ENCODE peak calls at places on chromosomes 12 and 14, in five cellular contexts. J, O, U, Y and D are unnamed samples.

GRCh38 chr14:85601246-85601645 is 71.3 kb downstream of the FLRT2 start:
- DNase-seq in U (no peak), O (no peak), Y (no peak), J (no peak), D (no peak)

GRCh38 chr12:143964-144649 is 69.8 kb downstream of the SLC6A12 start:
- DNase-seq in U (no peak), O (no peak), J (no peak), Y (no peak), D (no peak)

GRCh38 chr12:2750185-2750584 is 44.6 kb upstream of the FKBP4 start:
- DNase-seq in J (no peak), O (no peak), U (no peak), Y (no peak), D (no peak)

GRCh38 chr12:15634010-15634676 is 155.0 kb downstream of the EPS8 start:
- DNase-seq in O (no peak), U (no peak), J (no peak), Y (no peak), D (no peak)

GRCh38 chr14:77053046-77053841 is 24.7 kb upstream of the IRF2BPL start:
- DNase-seq in J (peak), Y (no peak), O (peak), U (no peak), D (peak)

GRCh38 chr12:45168976-45169375 is 46.9 kb upstream of the ANO6 start:
- DNase-seq in O (no peak), U (no peak), Y (no peak), J (no peak), D (no peak)

GRCh38 chr14:34655959-34656358 is 26.0 kb upstream of the SNX6 start:
- DNase-seq in O (no peak), J (no peak), Y (no peak), U (no peak), D (no peak)

GRCh38 chr12:90399317-90399716 is 555.7 kb downstream of the CCER1 start:
- DNase-seq in O (no peak), U (no peak), Y (no peak), J (no peak), D (no peak)

GRCh38 chr14:87252103-87252502 is 740.9 kb downstream of the GALC start:
- DNase-seq in O (no peak), Y (no peak), J (no peak), U (no peak), D (no peak)

GRCh38 chr14:55909879-55910278 is 208.3 kb upstream of the PELI2 start:
- DNase-seq in Y (no peak), J (no peak), O (no peak), U (no peak), D (no peak)

GRCh38 chr12:128792398-128792797 is 31.4 kb downstream of the SLC15A4 start:
- DNase-seq in Y (no peak), O (no peak), U (no peak), J (no peak), D (no peak)

GRCh38 chr14:105864116-105864515 is 337.7 kb downstream of the TMEM121 start:
- DNase-seq in Y (no peak), U (no peak), O (peak), J (no peak), D (peak)

GRCh38 chr12:95371571-95371970 is 102.4 kb upstream of the METAP2 start:
- DNase-seq in O (no peak), J (no peak), U (no peak), Y (no peak), D (no peak)

GRCh38 chr12:109997393-109997792 is 1.2 kb upstream of the GIT2 start:
- DNase-seq in O (no peak), J (no peak), U (no peak), Y (no peak), D (no peak)

GRCh38 chr12:53224268-53224896 is 7.6 kb downstream of the RARG start:
- DNase-seq in O (no peak), J (no peak), Y (no peak), U (no peak), D (no peak)

GRCh38 chr12:12423367-12423766 is 66.5 kb downstream of the BORCS5 start:
- DNase-seq in U (no peak), Y (no peak), J (no peak), O (no peak), D (no peak)

GRCh38 chr12:121261397-121261796 is 35.1 kb downstream of the CAMKK2 start:
- DNase-seq in O (no peak), U (no peak), Y (no peak), J (no peak), D (no peak)

GRCh38 chr12:121267822-121268221 is 28.7 kb downstream of the CAMKK2 start:
- DNase-seq in Y (no peak), J (no peak), O (no peak), U (no peak), D (no peak)

GRCh38 chr12:121264951-121265350 is 31.6 kb downstream of the CAMKK2 start:
- DNase-seq in Y (no peak), O (no peak), U (no peak), J (no peak), D (no peak)

GRCh38 chr12:121263206-121263605 is 33.3 kb downstream of the CAMKK2 start:
- DNase-seq in Y (no peak), O (no peak), U (no peak), J (no peak), D (no peak)

GRCh38 chr12:121264135-121264534 is 32.4 kb downstream of the CAMKK2 start:
- DNase-seq in Y (no peak), O (no peak), U (no peak), J (no peak), D (no peak)
- TF ChIP-seq CTCF in Y (no peak), O (no peak), U (no peak), J (no peak), D (no peak)

GRCh38 chr12:42469355-42470006 is 120.1 kb downstream of the PRICKLE1 start:
- DNase-seq in U (no peak), Y (no peak), J (no peak), O (no peak), D (peak)

GRCh38 chr12:42468341-42468821 is 121.2 kb downstream of the PRICKLE1 start:
- DNase-seq in Y (no peak), O (no peak), J (no peak), U (peak), D (no peak)

GRCh38 chr12:42473130-42473529 is 116.4 kb downstream of the PRICKLE1 start:
- DNase-seq in O (no peak), J (no peak), U (no peak), Y (no peak), D (no peak)

GRCh38 chr12:42473561-42473960 is 116.0 kb downstream of the PRICKLE1 start:
- DNase-seq in U (no peak), J (no peak), Y (no peak), O (no peak), D (no peak)

DNA sequence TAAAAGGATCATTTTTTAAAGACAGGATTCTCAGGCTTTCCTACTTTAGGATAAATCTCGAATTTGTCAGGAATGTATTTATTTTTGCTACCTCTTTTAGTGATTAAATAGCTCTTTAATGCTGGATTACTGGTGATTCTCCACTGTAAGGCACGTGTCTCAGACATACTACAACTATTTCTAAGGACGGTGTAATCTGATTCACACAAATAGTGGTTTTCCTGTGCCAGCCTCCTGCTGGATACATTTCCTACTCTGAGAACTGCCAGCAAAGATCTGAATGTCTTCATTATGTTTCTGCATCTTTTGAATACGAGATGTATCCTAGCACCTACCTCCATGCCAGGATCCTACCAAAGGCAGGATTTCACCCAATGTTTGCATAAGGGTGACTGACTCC is 120.7 kb downstream of the PRICKLE1 start:
- DNase-seq in Y (no peak), U (no peak), J (no peak), O (no peak), D (no peak)
- TF ChIP-seq CTCF in Y (no peak), U (no peak), J (no peak), O (no peak), D (no peak)

GRCh38 chr12:130339946-130340345 is 2.3 kb downstream of the PIWIL1 start:
- DNase-seq in O (no peak), Y (no peak), U (no peak), J (no peak), D (no peak)

GRCh38 chr12:130344529-130344928 is 6.8 kb downstream of the PIWIL1 start:
- DNase-seq in O (no peak), U (no peak), J (no peak), Y (no peak), D (no peak)

GRCh38 chr12:130345292-130345691 is 7.6 kb downstream of the PIWIL1 start:
- DNase-seq in J (no peak), U (no peak), Y (no peak), O (no peak), D (no peak)

GRCh38 chr12:130342442-130342841 is 4.8 kb downstream of the PIWIL1 start:
- DNase-seq in J (no peak), O (no peak), Y (no peak), U (no peak), D (no peak)

GRCh38 chr12:130342842-130343241 is 5.2 kb downstream of the PIWIL1 start:
- DNase-seq in O (no peak), Y (no peak), J (no peak), U (no peak), D (no peak)
- TF ChIP-seq CTCF in O (no peak), Y (no peak), J (no peak), U (no peak), D (no peak)

GRCh38 chr14:23306412-23307145 is at the start of gene BCL2L2:
- DNase-seq in O (peak), U (peak), J (peak), Y (peak), D (peak)
- TF ChIP-seq CTCF in O (no peak), U (no peak), J (no peak), Y (no peak), D (no peak)

GRCh38 chr12:118053071-118053985 is 7.7 kb downstream of the WSB2 start:
- DNase-seq in O (no peak), Y (no peak), J (no peak), U (no peak), D (no peak)

GRCh38 chr12:118058881-118059644 is 1.9 kb downstream of the WSB2 start:
- DNase-seq in Y (no peak), O (no peak), J (no peak), U (no peak), D (no peak)

GRCh38 chr12:118055144-118055557 is 5.8 kb downstream of the WSB2 start:
- DNase-seq in Y (peak), O (no peak), U (no peak), J (peak), D (peak)

GRCh38 chr12:118058227-118058626 is 2.8 kb downstream of the WSB2 start:
- DNase-seq in O (no peak), J (no peak), U (no peak), Y (no peak), D (no peak)

DNA sequence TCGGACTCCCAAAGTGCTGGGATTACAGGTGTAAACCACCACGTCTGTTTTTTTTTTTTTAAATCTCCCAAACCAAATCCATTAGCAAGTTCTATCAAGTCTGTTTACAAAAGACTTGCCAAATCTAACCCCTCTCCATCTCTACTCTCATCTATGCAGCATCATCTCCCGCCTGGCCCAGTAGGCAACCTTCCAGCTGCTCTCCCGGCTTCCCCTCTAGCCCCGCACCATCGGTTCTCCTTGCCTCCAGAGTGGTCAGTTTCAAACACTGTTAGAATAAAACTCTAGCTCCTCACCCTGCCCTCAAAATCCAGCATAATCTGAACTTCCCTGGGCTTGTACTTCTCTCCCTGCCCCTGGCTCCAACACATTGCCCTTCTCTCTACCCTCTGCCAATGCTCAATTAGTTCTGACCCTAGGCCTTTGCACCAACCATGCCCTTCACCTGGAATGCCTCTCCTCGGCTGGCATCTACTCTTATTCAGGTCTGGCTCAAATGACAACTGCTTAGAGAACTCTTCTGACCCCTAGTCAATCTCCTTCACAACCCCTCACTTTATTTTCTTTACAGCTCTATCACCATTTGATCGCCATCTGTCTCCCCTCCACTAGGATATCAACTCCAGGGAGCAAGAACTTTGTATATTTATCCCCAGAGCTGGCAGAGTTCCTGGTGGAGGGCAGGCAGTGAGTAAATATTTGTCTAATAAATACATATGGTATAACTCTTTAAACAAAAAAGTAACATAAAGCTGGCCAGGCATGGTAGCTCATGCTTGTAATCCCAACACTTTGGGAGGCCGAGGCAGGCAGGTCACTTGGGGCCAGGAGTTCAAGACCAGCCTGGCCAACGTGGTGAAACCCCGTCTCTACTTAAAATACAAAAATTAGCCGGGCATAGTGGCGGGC is 4.9 kb downstream of the WSB2 start:
- DNase-seq in O (no peak), Y (no peak), U (no peak), J (no peak), D (no peak)
- TF ChIP-seq CTCF in O (no peak), Y (no peak), U (no peak), J (no peak), D (no peak)

GRCh38 chr12:84502907-84503787 is 409.5 kb downstream of the SLC6A15 start:
- DNase-seq in J (peak), U (peak), O (no peak), Y (peak), D (peak)

GRCh38 chr12:84492381-84492883 is 420.2 kb downstream of the SLC6A15 start:
- DNase-seq in Y (no peak), J (no peak), O (no peak), U (no peak), D (no peak)

GRCh38 chr12:84502180-84502857 is 410.3 kb downstream of the SLC6A15 start:
- DNase-seq in O (no peak), U (no peak), J (no peak), Y (no peak), D (no peak)

GRCh38 chr12:84497819-84498218 is 414.8 kb downstream of the SLC6A15 start:
- DNase-seq in O (no peak), U (peak), J (no peak), Y (no peak), D (no peak)
- TF ChIP-seq CTCF in O (no peak), U (peak), J (no peak), Y (peak), D (peak)

GRCh38 chr12:85874064-85874463 is at the start of gene NTS:
- DNase-seq in U (no peak), J (no peak), Y (no peak), O (no peak), D (no peak)
- TF ChIP-seq CTCF in U (peak), J (no peak), Y (no peak), O (no peak), D (no peak)

GRCh38 chr12:50984899-50985298 is 32.6 kb downstream of the HIGD1C start:
- DNase-seq in O (no peak), U (no peak), Y (no peak), J (no peak), D (no peak)
- TF ChIP-seq CTCF in O (no peak), U (no peak), Y (no peak), J (no peak), D (no peak)